ENCODE peak calls at places on chromosomes 1 and 21, in six cellular contexts. One of them, this sample, is unnamed.
A peak's percentile ranks its signal among the peaks of the same experiment; 100 is the strongest.

GRCh38 chr1:19704247-19705113 is 39.8 kb downstream of the HTR6 start:
- DNase-seq in body of pancreas: peak; percentile 73
- DNase-seq in NCI-H2171 treated with DMSO at 0.1 percent for 48 hours: peak; percentile 61
- DNase-seq in stimulated activated CD8-positive, alpha-beta memory T cell treated with anti-CD3 and anti-CD28 coated beads, Interleukin-15, amount 100 ng/mL, for 24 hours: peak; percentile 26
- DNase-seq in adrenal gland: peak; percentile 76
- DNase-seq in anterior cingulate cortex: peak; percentile 63
- DNase-seq in this sample: peak; percentile 78

GRCh38 chr21:19999369-20000272 is 998.6 kb upstream of the NCAM2 start:
- DNase-seq in stimulated activated CD8-positive, alpha-beta memory T cell treated with anti-CD3 and anti-CD28 coated beads, Interleukin-15, amount 100 ng/mL, for 24 hours: no peak
- DNase-seq in NCI-H2171 treated with DMSO at 0.1 percent for 48 hours: no peak
- DNase-seq in body of pancreas: no peak
- DNase-seq in anterior cingulate cortex: no peak
- DNase-seq in adrenal gland: no peak
- DNase-seq in this sample: no peak

GRCh38 chr1:153936011-153936802 is 10.3 kb downstream of the DENND4B start:
- DNase-seq in NCI-H2171 treated with DMSO at 0.1 percent for 48 hours: no peak
- DNase-seq in adrenal gland: no peak
- DNase-seq in stimulated activated CD8-positive, alpha-beta memory T cell treated with anti-CD3 and anti-CD28 coated beads, Interleukin-15, amount 100 ng/mL, for 24 hours: no peak
- DNase-seq in anterior cingulate cortex: no peak
- DNase-seq in body of pancreas: no peak
- DNase-seq in this sample: no peak

GRCh38 chr1:200873671-200874397 is 1.1 kb downstream of the GPR25 start:
- DNase-seq in adrenal gland: no peak
- DNase-seq in stimulated activated CD8-positive, alpha-beta memory T cell treated with anti-CD3 and anti-CD28 coated beads, Interleukin-15, amount 100 ng/mL, for 24 hours: no peak
- DNase-seq in NCI-H2171 treated with DMSO at 0.1 percent for 48 hours: no peak
- DNase-seq in body of pancreas: no peak
- DNase-seq in anterior cingulate cortex: no peak
- DNase-seq in this sample: no peak

GRCh38 chr1:206803221-206803730 is 31.0 kb upstream of the IL10 start:
- DNase-seq in anterior cingulate cortex: no peak
- DNase-seq in NCI-H2171 treated with DMSO at 0.1 percent for 48 hours: no peak
- DNase-seq in adrenal gland: no peak
- DNase-seq in stimulated activated CD8-positive, alpha-beta memory T cell treated with anti-CD3 and anti-CD28 coated beads, Interleukin-15, amount 100 ng/mL, for 24 hours: no peak
- DNase-seq in body of pancreas: peak; percentile 19
- DNase-seq in this sample: no peak

GRCh38 chr1:66564250-66564649 is 30.3 kb downstream of the SGIP1 start:
- DNase-seq in body of pancreas: no peak
- DNase-seq in adrenal gland: no peak
- DNase-seq in stimulated activated CD8-positive, alpha-beta memory T cell treated with anti-CD3 and anti-CD28 coated beads, Interleukin-15, amount 100 ng/mL, for 24 hours: no peak
- DNase-seq in NCI-H2171 treated with DMSO at 0.1 percent for 48 hours: no peak
- DNase-seq in anterior cingulate cortex: no peak
- DNase-seq in this sample: no peak

GRCh38 chr1:36149973-36150295 is 648 bp upstream of the TRAPPC3 start:
- DNase-seq in stimulated activated CD8-positive, alpha-beta memory T cell treated with anti-CD3 and anti-CD28 coated beads, Interleukin-15, amount 100 ng/mL, for 24 hours: no peak
- DNase-seq in NCI-H2171 treated with DMSO at 0.1 percent for 48 hours: no peak
- DNase-seq in body of pancreas: no peak
- DNase-seq in adrenal gland: no peak
- DNase-seq in anterior cingulate cortex: no peak
- DNase-seq in this sample: no peak

GRCh38 chr1:169886422-169886821 is 7.3 kb downstream of the SCYL3 start:
- DNase-seq in anterior cingulate cortex: no peak
- DNase-seq in body of pancreas: no peak
- DNase-seq in adrenal gland: no peak
- DNase-seq in NCI-H2171 treated with DMSO at 0.1 percent for 48 hours: no peak
- DNase-seq in stimulated activated CD8-positive, alpha-beta memory T cell treated with anti-CD3 and anti-CD28 coated beads, Interleukin-15, amount 100 ng/mL, for 24 hours: no peak
- DNase-seq in this sample: no peak

GRCh38 chr1:23394664-23395063 is 25.0 kb upstream of the ZNF436 start:
- DNase-seq in stimulated activated CD8-positive, alpha-beta memory T cell treated with anti-CD3 and anti-CD28 coated beads, Interleukin-15, amount 100 ng/mL, for 24 hours: no peak
- DNase-seq in body of pancreas: peak; percentile 69
- DNase-seq in anterior cingulate cortex: no peak
- DNase-seq in NCI-H2171 treated with DMSO at 0.1 percent for 48 hours: no peak
- DNase-seq in adrenal gland: peak; percentile 94
- DNase-seq in this sample: peak; percentile 80

GRCh38 chr1:94617139-94617805 is 75.7 kb upstream of the F3 start:
- DNase-seq in adrenal gland: no peak
- DNase-seq in NCI-H2171 treated with DMSO at 0.1 percent for 48 hours: no peak
- DNase-seq in body of pancreas: no peak
- DNase-seq in stimulated activated CD8-positive, alpha-beta memory T cell treated with anti-CD3 and anti-CD28 coated beads, Interleukin-15, amount 100 ng/mL, for 24 hours: no peak
- DNase-seq in anterior cingulate cortex: no peak
- DNase-seq in this sample: no peak

GRCh38 chr1:219988818-219989217 is 57.5 kb downstream of the EPRS1 start:
- DNase-seq in NCI-H2171 treated with DMSO at 0.1 percent for 48 hours: no peak
- DNase-seq in body of pancreas: no peak
- DNase-seq in stimulated activated CD8-positive, alpha-beta memory T cell treated with anti-CD3 and anti-CD28 coated beads, Interleukin-15, amount 100 ng/mL, for 24 hours: no peak
- DNase-seq in anterior cingulate cortex: no peak
- DNase-seq in adrenal gland: no peak
- DNase-seq in this sample: no peak

GRCh38 chr1:49160677-49161076 is 384.0 kb upstream of the BEND5 start:
- DNase-seq in anterior cingulate cortex: no peak
- DNase-seq in NCI-H2171 treated with DMSO at 0.1 percent for 48 hours: no peak
- DNase-seq in body of pancreas: no peak
- DNase-seq in adrenal gland: no peak
- DNase-seq in stimulated activated CD8-positive, alpha-beta memory T cell treated with anti-CD3 and anti-CD28 coated beads, Interleukin-15, amount 100 ng/mL, for 24 hours: no peak
- DNase-seq in this sample: no peak

GRCh38 chr1:234975941-234976871 is 152.4 kb downstream of the TOMM20 start:
- DNase-seq in body of pancreas: no peak
- DNase-seq in stimulated activated CD8-positive, alpha-beta memory T cell treated with anti-CD3 and anti-CD28 coated beads, Interleukin-15, amount 100 ng/mL, for 24 hours: no peak
- DNase-seq in adrenal gland: no peak
- DNase-seq in NCI-H2171 treated with DMSO at 0.1 percent for 48 hours: no peak
- DNase-seq in anterior cingulate cortex: no peak
- DNase-seq in this sample: no peak

GRCh38 chr1:22694172-22694571 is 16.5 kb upstream of the EPHB2 start:
- DNase-seq in body of pancreas: no peak
- DNase-seq in anterior cingulate cortex: no peak
- DNase-seq in stimulated activated CD8-positive, alpha-beta memory T cell treated with anti-CD3 and anti-CD28 coated beads, Interleukin-15, amount 100 ng/mL, for 24 hours: no peak
- DNase-seq in NCI-H2171 treated with DMSO at 0.1 percent for 48 hours: no peak
- DNase-seq in adrenal gland: no peak
- DNase-seq in this sample: no peak

GRCh38 chr1:231387770-231388669 is 34.1 kb downstream of the EGLN1 start:
- DNase-seq in body of pancreas: no peak
- DNase-seq in stimulated activated CD8-positive, alpha-beta memory T cell treated with anti-CD3 and anti-CD28 coated beads, Interleukin-15, amount 100 ng/mL, for 24 hours: no peak
- DNase-seq in adrenal gland: no peak
- DNase-seq in anterior cingulate cortex: no peak
- DNase-seq in NCI-H2171 treated with DMSO at 0.1 percent for 48 hours: no peak
- DNase-seq in this sample: no peak

GRCh38 chr1:61585714-61586113 is 139.2 kb downstream of the TM2D1 start:
- DNase-seq in adrenal gland: no peak
- DNase-seq in stimulated activated CD8-positive, alpha-beta memory T cell treated with anti-CD3 and anti-CD28 coated beads, Interleukin-15, amount 100 ng/mL, for 24 hours: no peak
- DNase-seq in body of pancreas: no peak
- DNase-seq in NCI-H2171 treated with DMSO at 0.1 percent for 48 hours: no peak
- DNase-seq in anterior cingulate cortex: no peak
- DNase-seq in this sample: peak; percentile 73

GRCh38 chr1:154546264-154547043 is 12.0 kb downstream of the UBE2Q1 start:
- DNase-seq in adrenal gland: peak; percentile 69
- DNase-seq in body of pancreas: peak; percentile 60
- DNase-seq in anterior cingulate cortex: peak; percentile 8
- DNase-seq in stimulated activated CD8-positive, alpha-beta memory T cell treated with anti-CD3 and anti-CD28 coated beads, Interleukin-15, amount 100 ng/mL, for 24 hours: no peak
- DNase-seq in NCI-H2171 treated with DMSO at 0.1 percent for 48 hours: peak; percentile 45
- DNase-seq in this sample: no peak

GRCh38 chr21:15441999-15442398 is 287.8 kb upstream of the USP25 start:
- DNase-seq in anterior cingulate cortex: no peak
- DNase-seq in stimulated activated CD8-positive, alpha-beta memory T cell treated with anti-CD3 and anti-CD28 coated beads, Interleukin-15, amount 100 ng/mL, for 24 hours: no peak
- DNase-seq in NCI-H2171 treated with DMSO at 0.1 percent for 48 hours: no peak
- DNase-seq in adrenal gland: no peak
- DNase-seq in body of pancreas: no peak
- DNase-seq in this sample: no peak

GRCh38 chr1:192476802-192477298 is 98.7 kb upstream of the RGS1 start:
- DNase-seq in stimulated activated CD8-positive, alpha-beta memory T cell treated with anti-CD3 and anti-CD28 coated beads, Interleukin-15, amount 100 ng/mL, for 24 hours: no peak
- DNase-seq in body of pancreas: no peak
- DNase-seq in anterior cingulate cortex: no peak
- DNase-seq in NCI-H2171 treated with DMSO at 0.1 percent for 48 hours: no peak
- DNase-seq in adrenal gland: peak; percentile 37
- DNase-seq in this sample: no peak

This sample was measured in ureter.